ENCODE peak calls at places on chromosome 11, in five cellular contexts. B, Y, R, F and M are unnamed samples.

GRCh38 chr11:22162754-22163153 is 30.1 kb upstream of the ANO5 start:
- DNase-seq in B (no peak), R (no peak), Y (no peak), F (no peak), M (no peak)

GRCh38 chr11:67572747-67573419 is 10.7 kb upstream of the GSTP1 start:
- DNase-seq in B (peak), F (peak), Y (peak), R (peak), M (peak)

GRCh38 chr11:110173775-110174644 is 80.8 kb downstream of the ZC3H12C start:
- DNase-seq in B (peak), F (peak), Y (peak), R (peak), M (peak)

GRCh38 chr11:119739975-119740374 is 11.0 kb upstream of the NECTIN1 start:
- DNase-seq in R (no peak), Y (no peak), F (no peak), B (no peak), M (no peak)

GRCh38 chr11:100681064-100681502 is 6.0 kb upstream of the ARHGAP42 start:
- DNase-seq in F (no peak), R (peak), B (peak), Y (no peak), M (peak)

GRCh38 chr11:134047586-134047999 is 21.3 kb upstream of the JAM3 start:
- DNase-seq in F (peak), R (peak), Y (peak), B (peak), M (peak)

GRCh38 chr11:118996926-118997626 is 862 bp upstream of the CENATAC start:
- DNase-seq in R (peak), F (no peak), Y (peak), B (peak), M (no peak)

GRCh38 chr11:45993438-45994064 is 71.1 kb downstream of the LARGE2 start:
- DNase-seq in B (no peak), R (peak), Y (peak), F (no peak), M (no peak)

GRCh38 chr11:11261629-11262028 is 91.4 kb downstream of the CSNK2A3 start:
- DNase-seq in B (no peak), R (no peak), Y (no peak), F (no peak), M (no peak)

GRCh38 chr11:87019582-87020271 is 18.0 kb upstream of the TMEM135 start:
- DNase-seq in F (no peak), Y (peak), R (no peak), B (no peak), M (no peak)

GRCh38 chr11:57502870-57503269 is 12.6 kb downstream of the SLC43A1 start:
- DNase-seq in Y (no peak), F (no peak), B (no peak), R (no peak), M (no peak)

GRCh38 chr11:120184946-120185677 is 25.7 kb upstream of the OAF start:
- DNase-seq in R (no peak), B (no peak), F (peak), Y (peak), M (no peak)

GRCh38 chr11:7414729-7415536 is 70.4 kb upstream of the OLFML1 start:
- DNase-seq in Y (no peak), B (no peak), R (no peak), F (no peak), M (no peak)

GRCh38 chr11:7417328-7417727 is 68.0 kb upstream of the OLFML1 start:
- DNase-seq in R (no peak), B (no peak), Y (no peak), F (no peak), M (no peak)

GRCh38 chr11:7415537-7415817 is 69.8 kb upstream of the OLFML1 start:
- DNase-seq in R (no peak), B (no peak), Y (no peak), F (no peak), M (no peak)

GRCh38 chr11:7416080-7416479 is 69.2 kb upstream of the OLFML1 start:
- DNase-seq in R (no peak), Y (no peak), F (no peak), B (no peak), M (no peak)

DNA sequence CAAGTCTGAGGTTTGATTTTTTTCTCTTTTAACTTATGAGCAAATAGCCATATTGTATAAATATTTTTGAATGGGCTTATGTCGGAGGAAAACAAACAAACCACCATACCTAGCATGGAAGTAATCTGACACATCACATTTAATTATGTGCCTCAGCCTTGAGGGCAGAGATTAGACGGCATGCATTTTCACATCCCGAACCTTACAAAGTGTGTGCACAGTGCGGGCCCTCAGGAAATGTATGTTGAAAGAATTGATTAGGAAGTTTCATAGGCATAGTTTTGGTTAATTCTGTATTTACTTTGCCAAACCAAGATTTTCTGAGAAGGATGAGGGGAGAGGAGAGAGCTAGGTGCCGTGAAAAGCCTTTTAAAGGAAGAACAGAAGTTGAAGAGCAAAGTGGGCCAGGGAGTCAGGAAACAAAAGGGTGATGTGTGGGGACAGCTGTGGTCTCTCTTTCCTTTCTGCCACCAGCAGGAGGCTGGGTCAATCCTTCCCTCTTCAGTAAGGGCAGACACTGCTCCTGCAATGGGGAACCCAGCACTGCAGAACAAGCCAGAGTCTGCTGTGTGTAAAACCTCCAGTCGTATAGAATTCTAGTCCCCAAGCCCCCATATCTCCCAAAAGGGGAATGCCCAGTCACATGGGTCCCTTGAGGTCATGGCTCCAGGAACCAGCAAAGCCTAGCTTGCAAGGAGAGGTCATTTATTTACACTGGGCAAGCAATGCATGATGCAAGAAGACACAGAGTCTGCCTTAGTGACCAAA is 71.2 kb upstream of the OLFML1 start:
- DNase-seq in R (no peak), B (peak), Y (no peak), F (no peak), M (no peak)
- TF ChIP-seq CTCF in R (no peak), B (no peak), Y (no peak), F (no peak), M (no peak)

DNA sequence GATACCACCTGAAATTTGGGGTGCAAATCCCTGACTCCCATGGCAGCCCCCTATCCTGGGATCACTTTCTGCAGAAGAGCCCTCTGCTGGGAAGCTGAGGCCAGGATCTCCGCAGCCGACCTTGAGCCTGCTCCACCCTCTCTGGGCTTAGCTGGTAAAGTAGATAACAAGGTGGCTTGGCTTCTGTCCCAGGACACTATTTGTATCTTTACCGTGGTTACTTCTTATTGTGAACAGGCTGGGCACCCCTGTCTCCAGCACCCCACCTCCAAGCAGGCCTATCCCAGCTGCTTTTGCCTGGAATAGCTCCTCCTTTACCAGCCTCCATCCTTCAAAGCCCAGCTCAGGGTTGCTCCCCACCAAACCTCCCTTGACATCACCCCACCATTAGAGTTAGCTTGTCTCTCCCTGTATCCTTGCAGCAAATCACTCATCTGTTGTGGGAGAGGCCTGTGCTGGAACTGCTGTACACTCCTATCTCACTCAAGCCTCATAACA is 35.2 kb upstream of the P2RY2 start:
- DNase-seq in R (no peak), Y (no peak), B (no peak), F (no peak), M (no peak)
- TF ChIP-seq CTCF in R (no peak), Y (no peak), B (peak), F (no peak), M (no peak)

GRCh38 chr11:1931326-1931725 is 11.8 kb downstream of the TNNT3 start:
- DNase-seq in F (no peak), B (no peak), Y (peak), R (no peak), M (no peak)
- TF ChIP-seq CTCF in F (no peak), B (no peak), Y (no peak), R (no peak), M (no peak)

DNA sequence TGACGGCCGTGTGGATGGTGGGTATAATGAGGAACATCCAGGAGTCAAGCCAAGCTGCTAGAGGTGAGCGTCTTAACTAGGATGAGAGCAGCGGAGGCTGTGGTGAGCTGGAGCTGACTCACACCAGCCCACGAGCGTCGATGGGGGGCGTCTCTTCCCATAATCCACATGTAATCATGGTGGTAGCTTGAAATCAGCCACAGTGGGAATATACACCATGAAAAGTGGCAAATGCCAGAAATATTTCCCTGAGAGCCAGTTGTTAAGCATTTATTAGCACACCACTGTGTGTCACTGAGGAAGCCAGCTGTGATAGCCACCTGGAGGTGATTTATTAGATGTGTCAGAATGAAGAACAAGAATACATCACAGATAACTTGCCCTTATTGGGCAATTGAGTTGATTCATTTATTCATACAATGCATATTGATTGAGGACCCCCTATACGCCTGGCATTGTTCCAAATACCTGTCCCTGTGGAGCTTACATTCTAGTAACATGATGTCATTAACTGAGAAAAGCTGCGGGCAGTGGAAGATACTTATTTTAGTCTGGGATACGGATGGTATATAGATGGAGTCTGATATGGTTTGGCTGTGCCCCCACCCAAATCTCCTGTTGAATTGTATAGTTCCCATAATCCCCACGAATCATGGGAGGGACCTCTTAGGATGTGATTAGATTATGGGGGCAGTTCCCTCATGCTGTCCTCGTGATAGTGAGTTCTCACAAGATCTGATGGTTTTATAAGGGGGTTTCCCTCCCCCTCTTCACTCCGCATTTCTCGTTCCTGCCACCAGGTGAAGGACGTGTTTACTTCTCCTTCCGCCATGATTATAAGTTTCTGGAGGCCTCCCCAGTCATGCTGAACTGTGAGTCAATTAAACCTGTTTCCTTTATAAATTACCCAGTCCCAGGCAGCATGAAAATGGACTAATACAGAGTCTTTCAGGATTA is 473.4 kb downstream of the METTL15 start:
- DNase-seq in Y (no peak), F (no peak), R (peak), B (peak), M (peak)
- TF ChIP-seq CTCF in Y (no peak), F (peak), R (peak), B (no peak), M (no peak)

DNA sequence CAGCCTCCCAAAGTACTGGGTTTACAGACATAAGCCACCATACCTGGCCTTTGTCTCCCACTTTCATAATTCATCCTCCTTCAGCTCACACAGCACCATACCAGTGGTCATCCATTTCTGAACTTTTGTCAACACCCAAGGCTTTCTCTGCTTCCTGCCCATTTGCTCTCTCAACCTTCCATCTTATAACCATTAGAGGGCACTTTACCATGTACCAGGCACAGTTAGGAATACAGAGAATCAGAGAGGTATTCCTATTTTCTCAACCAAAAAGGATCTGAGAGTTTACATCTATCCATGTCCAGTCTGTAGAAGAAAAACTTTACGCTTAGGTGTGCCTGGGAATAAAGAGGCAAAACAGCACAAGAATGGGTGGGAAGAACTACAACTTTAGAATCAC is 397.6 kb downstream of the BUD13 start:
- DNase-seq in F (no peak), B (no peak), R (no peak), Y (no peak), M (no peak)
- TF ChIP-seq CTCF in F (no peak), B (no peak), R (no peak), Y (no peak), M (no peak)

GRCh38 chr11:102268083-102268984 is 49.0 kb upstream of the BIRC3 start:
- DNase-seq in B (peak), F (no peak), Y (peak), R (peak), M (peak)
- TF ChIP-seq CTCF in B (peak), F (no peak), Y (no peak), R (peak), M (peak)